ENCODE peak calls at places on chromosomes 12 and 14, in four cellular contexts. J, Q, C and Z are unnamed samples.

GRCh38 chr14:104851896-104852663 is 13.0 kb upstream of the CEP170B start:
- DNase-seq in J (peak), Q (no peak), C (no peak), Z (no peak)

GRCh38 chr12:114764516-114764915 is 80.5 kb upstream of the TBX3 start:
- DNase-seq in J (peak), Q (no peak), C (no peak), Z (no peak)

GRCh38 chr12:22978962-22979361 is 354.0 kb downstream of the ETNK1 start:
- DNase-seq in J (no peak), Q (no peak), C (no peak), Z (no peak)

GRCh38 chr12:132478845-132479244 is 11.1 kb upstream of the FBRSL1 start:
- DNase-seq in J (no peak), Q (no peak), C (no peak), Z (no peak)

GRCh38 chr12:67386869-67387570 is 117.9 kb downstream of the CAND1 start:
- DNase-seq in J (no peak), Q (no peak), C (no peak), Z (no peak)

GRCh38 chr12:53290661-53291060 is 4.7 kb upstream of the PFDN5 start:
- DNase-seq in J (no peak), Q (no peak), C (no peak), Z (no peak)

GRCh38 chr12:108622425-108622824 is 11.3 kb downstream of the SELPLG start:
- DNase-seq in J (peak), Q (no peak), C (peak), Z (peak)

GRCh38 chr12:13170892-13171490 is 25.5 kb upstream of the EMP1 start:
- DNase-seq in J (no peak), Q (no peak), C (no peak), Z (no peak)

GRCh38 chr14:91318911-91319310 is 74.4 kb upstream of the GPR68 start:
- DNase-seq in J (no peak), Q (no peak), C (no peak), Z (no peak)

GRCh38 chr12:64806593-64806992 is 17.9 kb upstream of the TBC1D30 start:
- DNase-seq in J (no peak), Q (no peak), C (no peak), Z (no peak)

GRCh38 chr12:121949643-121950397 is 31.4 kb downstream of the CFAP251 start:
- DNase-seq in J (no peak), Q (no peak), C (no peak), Z (no peak)

GRCh38 chr14:101102875-101103274 is 199.4 kb upstream of the RTL1 start:
- DNase-seq in J (no peak), Q (no peak), C (peak), Z (no peak)

GRCh38 chr14:92783813-92784431 is 10.2 kb upstream of the GOLGA5 start:
- DNase-seq in J (peak), Q (peak), C (peak), Z (peak)

GRCh38 chr14:77376771-77377501 is at the start of the genes SAMD15 and TMED8:
- DNase-seq in J (peak), Q (peak), C (peak), Z (peak)

GRCh38 chr12:128089961-128090360 is 177.0 kb upstream of the TMEM132C start:
- DNase-seq in J (no peak), Q (no peak), C (no peak), Z (no peak)

GRCh38 chr14:24937300-24937699 is 112.6 kb downstream of the STXBP6 start:
- DNase-seq in J (no peak), Q (no peak), C (no peak), Z (no peak)

GRCh38 chr14:54908230-54908629 is 5.6 kb upstream of the GCH1 start:
- DNase-seq in J (no peak), Q (no peak), C (no peak), Z (no peak)

GRCh38 chr14:70567791-70568190 is 32.7 kb downstream of the MED6 start:
- DNase-seq in J (peak), Q (no peak), C (peak), Z (peak)

GRCh38 chr12:39441963-39442894 is 691 bp downstream of the KIF21A start:
- DNase-seq in J (peak), Q (peak), C (peak), Z (no peak)

GRCh38 chr14:101128478-101129450 is 225.2 kb upstream of the RTL1 start:
- DNase-seq in J (no peak), Q (no peak), C (no peak), Z (no peak)

GRCh38 chr12:97572220-97572619 is 109.6 kb downstream of the RMST start:
- DNase-seq in J (no peak), Q (no peak), C (no peak), Z (no peak)

GRCh38 chr12:2963760-2964292 is 4.6 kb downstream of the TEAD4 start:
- DNase-seq in J (peak), Q (no peak), C (no peak), Z (no peak)

GRCh38 chr14:20855652-20856291 is 35.4 kb upstream of the RNASE3 start:
- DNase-seq in J (peak), Q (peak), C (peak), Z (peak)

GRCh38 chr12:70664463-70664862 is 27.2 kb upstream of the PTPRB start:
- DNase-seq in J (no peak), Q (no peak), C (no peak), Z (no peak)

GRCh38 chr14:49966971-49967630 is 74.2 kb downstream of the ARF6 start:
- DNase-seq in J (no peak), Q (no peak), C (no peak), Z (no peak)

GRCh38 chr12:55824726-55825125 is 4.7 kb downstream of the DNAJC14 start:
- DNase-seq in J (no peak), Q (no peak), C (no peak), Z (no peak)

GRCh38 chr12:120971299-120972180 is 6.8 kb upstream of the HNF1A start:
- DNase-seq in J (no peak), Q (peak), C (peak), Z (peak)

GRCh38 chr12:94134226-94134795 is 14.1 kb upstream of the PLXNC1 start:
- DNase-seq in J (peak), Q (peak), C (peak), Z (peak)

GRCh38 chr12:117098361-117099217 is 627 bp downstream of the TESC start:
- DNase-seq in J (no peak), Q (no peak), C (peak), Z (peak)

GRCh38 chr12:6461401-6462233 is 8.9 kb downstream of the VAMP1 start:
- DNase-seq in J (no peak), Q (peak), C (peak), Z (peak)

GRCh38 chr14:104878582-104878981 is 13.5 kb downstream of the CEP170B start:
- DNase-seq in J (no peak), Q (no peak), C (no peak), Z (no peak)

GRCh38 chr12:68932701-68933563 is at the start of gene CPM:
- DNase-seq in J (peak), Q (peak), C (peak), Z (peak)

GRCh38 chr14:23588884-23589598 is 10.5 kb upstream of the JPH4 start:
- DNase-seq in J (peak), Q (peak), C (peak), Z (peak)

GRCh38 chr12:9707864-9708808 is 24.8 kb downstream of the CLECL1 start:
- DNase-seq in J (peak), Q (peak), C (peak), Z (peak)

GRCh38 chr14:21941885-21942284 is 268.3 kb upstream of the OR4E1 start:
- DNase-seq in J (no peak), Q (no peak), C (no peak), Z (no peak)